ENCODE peak calls at places on chromosomes 16 and 17, in nine cellular contexts. One of them, this sample, is unnamed.

GRCh38 chr16:87414251-87414680 is 22.1 kb downstream of the MAP1LC3B start:
- DNase-seq in NCI-H1105 treated with DMSO at 0.1 percent for 48 hours: no peak
- DNase-seq in globus pallidus: no peak
- DNase-seq in stimulated activated CD8-positive, alpha-beta memory T cell treated with anti-CD3 and anti-CD28 coated beads, Interleukin-15, amount 100 ng/mL, for 24 hours: no peak
- DNase-seq in stimulated activated CD4-positive, alpha-beta T cell treated with anti-CD3 and anti-CD28 coated beads, Interleukin-12 subunit alpha, Interleukin-12 subunit beta, amount 100 ng/mL, for 4 hours: no peak
- DNase-seq in GM04503: no peak
- DNase-seq in GDM1: no peak
- DNase-seq in T-helper 17 cell: no peak
- DNase-seq in fibroblast of the conjunctiva: no peak
- DNase-seq in this sample: no peak

GRCh38 chr16:51876934-51877333 is 670.0 kb downstream of the TOX3 start:
- DNase-seq in NCI-H1105 treated with DMSO at 0.1 percent for 48 hours: no peak
- DNase-seq in globus pallidus: no peak
- DNase-seq in stimulated activated CD8-positive, alpha-beta memory T cell treated with anti-CD3 and anti-CD28 coated beads, Interleukin-15, amount 100 ng/mL, for 24 hours: no peak
- DNase-seq in stimulated activated CD4-positive, alpha-beta T cell treated with anti-CD3 and anti-CD28 coated beads, Interleukin-12 subunit alpha, Interleukin-12 subunit beta, amount 100 ng/mL, for 4 hours: no peak
- DNase-seq in GM04503: no peak
- DNase-seq in GDM1: no peak
- DNase-seq in T-helper 17 cell: no peak
- DNase-seq in fibroblast of the conjunctiva: no peak
- DNase-seq in this sample: no peak

GRCh38 chr16:29951966-29952365 is 9.9 kb upstream of the TMEM219 start:
- DNase-seq in NCI-H1105 treated with DMSO at 0.1 percent for 48 hours: no peak
- DNase-seq in globus pallidus: no peak
- DNase-seq in stimulated activated CD8-positive, alpha-beta memory T cell treated with anti-CD3 and anti-CD28 coated beads, Interleukin-15, amount 100 ng/mL, for 24 hours: no peak
- DNase-seq in stimulated activated CD4-positive, alpha-beta T cell treated with anti-CD3 and anti-CD28 coated beads, Interleukin-12 subunit alpha, Interleukin-12 subunit beta, amount 100 ng/mL, for 4 hours: no peak
- DNase-seq in GM04503: no peak
- DNase-seq in GDM1: no peak
- DNase-seq in T-helper 17 cell: no peak
- DNase-seq in fibroblast of the conjunctiva: no peak
- DNase-seq in this sample: no peak

GRCh38 chr17:48261297-48261880 is 153.8 kb downstream of the SNX11 start:
- DNase-seq in NCI-H1105 treated with DMSO at 0.1 percent for 48 hours: peak; percentile 14
- DNase-seq in globus pallidus: no peak
- DNase-seq in stimulated activated CD8-positive, alpha-beta memory T cell treated with anti-CD3 and anti-CD28 coated beads, Interleukin-15, amount 100 ng/mL, for 24 hours: no peak
- DNase-seq in stimulated activated CD4-positive, alpha-beta T cell treated with anti-CD3 and anti-CD28 coated beads, Interleukin-12 subunit alpha, Interleukin-12 subunit beta, amount 100 ng/mL, for 4 hours: no peak
- DNase-seq in GM04503: no peak
- DNase-seq in GDM1: no peak
- DNase-seq in T-helper 17 cell: no peak
- DNase-seq in fibroblast of the conjunctiva: no peak
- DNase-seq in this sample: no peak

GRCh38 chr17:49968380-49969133 is 433 bp upstream of the DLX4 start:
- DNase-seq in NCI-H1105 treated with DMSO at 0.1 percent for 48 hours: peak; percentile 85
- DNase-seq in globus pallidus: no peak
- DNase-seq in stimulated activated CD8-positive, alpha-beta memory T cell treated with anti-CD3 and anti-CD28 coated beads, Interleukin-15, amount 100 ng/mL, for 24 hours: peak; percentile 50
- DNase-seq in stimulated activated CD4-positive, alpha-beta T cell treated with anti-CD3 and anti-CD28 coated beads, Interleukin-12 subunit alpha, Interleukin-12 subunit beta, amount 100 ng/mL, for 4 hours: peak; percentile 71
- DNase-seq in GM04503: peak; percentile 28
- DNase-seq in GDM1: peak; percentile 76
- DNase-seq in T-helper 17 cell: peak; percentile 41
- DNase-seq in fibroblast of the conjunctiva: peak; percentile 37
- DNase-seq in this sample: peak; percentile 80

GRCh38 chr16:23509763-23510153 is 536 bp downstream of the GGA2 start:
- DNase-seq in NCI-H1105 treated with DMSO at 0.1 percent for 48 hours: no peak
- DNase-seq in globus pallidus: no peak
- DNase-seq in stimulated activated CD8-positive, alpha-beta memory T cell treated with anti-CD3 and anti-CD28 coated beads, Interleukin-15, amount 100 ng/mL, for 24 hours: no peak
- DNase-seq in stimulated activated CD4-positive, alpha-beta T cell treated with anti-CD3 and anti-CD28 coated beads, Interleukin-12 subunit alpha, Interleukin-12 subunit beta, amount 100 ng/mL, for 4 hours: peak; percentile 12
- DNase-seq in GM04503: no peak
- DNase-seq in GDM1: no peak
- DNase-seq in T-helper 17 cell: no peak
- DNase-seq in fibroblast of the conjunctiva: no peak
- DNase-seq in this sample: no peak

GRCh38 chr16:4523686-4524085 is 14.9 kb downstream of the CDIP1 start:
- DNase-seq in NCI-H1105 treated with DMSO at 0.1 percent for 48 hours: no peak
- DNase-seq in globus pallidus: peak; percentile 59
- DNase-seq in stimulated activated CD8-positive, alpha-beta memory T cell treated with anti-CD3 and anti-CD28 coated beads, Interleukin-15, amount 100 ng/mL, for 24 hours: no peak
- DNase-seq in stimulated activated CD4-positive, alpha-beta T cell treated with anti-CD3 and anti-CD28 coated beads, Interleukin-12 subunit alpha, Interleukin-12 subunit beta, amount 100 ng/mL, for 4 hours: no peak
- DNase-seq in GM04503: no peak
- DNase-seq in GDM1: no peak
- DNase-seq in T-helper 17 cell: no peak
- DNase-seq in fibroblast of the conjunctiva: no peak
- DNase-seq in this sample: no peak

GRCh38 chr17:41176744-41177387 is 1.2 kb downstream of the KRTAP4-2 start:
- DNase-seq in NCI-H1105 treated with DMSO at 0.1 percent for 48 hours: no peak
- DNase-seq in globus pallidus: no peak
- DNase-seq in stimulated activated CD8-positive, alpha-beta memory T cell treated with anti-CD3 and anti-CD28 coated beads, Interleukin-15, amount 100 ng/mL, for 24 hours: no peak
- DNase-seq in stimulated activated CD4-positive, alpha-beta T cell treated with anti-CD3 and anti-CD28 coated beads, Interleukin-12 subunit alpha, Interleukin-12 subunit beta, amount 100 ng/mL, for 4 hours: no peak
- DNase-seq in GM04503: no peak
- DNase-seq in GDM1: no peak
- DNase-seq in T-helper 17 cell: no peak
- DNase-seq in fibroblast of the conjunctiva: no peak
- DNase-seq in this sample: no peak

GRCh38 chr16:87931504-87931903 is 4.8 kb downstream of the CA5A start:
- DNase-seq in NCI-H1105 treated with DMSO at 0.1 percent for 48 hours: no peak
- DNase-seq in globus pallidus: no peak
- DNase-seq in stimulated activated CD8-positive, alpha-beta memory T cell treated with anti-CD3 and anti-CD28 coated beads, Interleukin-15, amount 100 ng/mL, for 24 hours: no peak
- DNase-seq in stimulated activated CD4-positive, alpha-beta T cell treated with anti-CD3 and anti-CD28 coated beads, Interleukin-12 subunit alpha, Interleukin-12 subunit beta, amount 100 ng/mL, for 4 hours: no peak
- DNase-seq in GM04503: no peak
- DNase-seq in GDM1: peak; percentile 56
- DNase-seq in T-helper 17 cell: no peak
- DNase-seq in fibroblast of the conjunctiva: no peak
- DNase-seq in this sample: peak; percentile 68

GRCh38 chr17:58913971-58914769 is 158.5 kb downstream of the PPM1E start:
- DNase-seq in NCI-H1105 treated with DMSO at 0.1 percent for 48 hours: no peak
- DNase-seq in globus pallidus: no peak
- DNase-seq in stimulated activated CD8-positive, alpha-beta memory T cell treated with anti-CD3 and anti-CD28 coated beads, Interleukin-15, amount 100 ng/mL, for 24 hours: no peak
- DNase-seq in stimulated activated CD4-positive, alpha-beta T cell treated with anti-CD3 and anti-CD28 coated beads, Interleukin-12 subunit alpha, Interleukin-12 subunit beta, amount 100 ng/mL, for 4 hours: no peak
- DNase-seq in GM04503: peak; percentile 9
- DNase-seq in GDM1: no peak
- DNase-seq in T-helper 17 cell: no peak
- DNase-seq in fibroblast of the conjunctiva: peak; percentile 78
- DNase-seq in this sample: no peak

GRCh38 chr17:45346255-45347015 is 29.6 kb upstream of the MAP3K14 start:
- DNase-seq in NCI-H1105 treated with DMSO at 0.1 percent for 48 hours: no peak
- DNase-seq in globus pallidus: peak; percentile 48
- DNase-seq in stimulated activated CD8-positive, alpha-beta memory T cell treated with anti-CD3 and anti-CD28 coated beads, Interleukin-15, amount 100 ng/mL, for 24 hours: no peak
- DNase-seq in stimulated activated CD4-positive, alpha-beta T cell treated with anti-CD3 and anti-CD28 coated beads, Interleukin-12 subunit alpha, Interleukin-12 subunit beta, amount 100 ng/mL, for 4 hours: no peak
- DNase-seq in GM04503: no peak
- DNase-seq in GDM1: no peak
- DNase-seq in T-helper 17 cell: no peak
- DNase-seq in fibroblast of the conjunctiva: no peak
- DNase-seq in this sample: no peak

GRCh38 chr17:43132117-43132516 is 7.0 kb upstream of the BRCA1 start:
- DNase-seq in NCI-H1105 treated with DMSO at 0.1 percent for 48 hours: no peak
- DNase-seq in globus pallidus: no peak
- DNase-seq in stimulated activated CD8-positive, alpha-beta memory T cell treated with anti-CD3 and anti-CD28 coated beads, Interleukin-15, amount 100 ng/mL, for 24 hours: no peak
- DNase-seq in stimulated activated CD4-positive, alpha-beta T cell treated with anti-CD3 and anti-CD28 coated beads, Interleukin-12 subunit alpha, Interleukin-12 subunit beta, amount 100 ng/mL, for 4 hours: no peak
- DNase-seq in GM04503: no peak
- DNase-seq in GDM1: no peak
- DNase-seq in T-helper 17 cell: no peak
- DNase-seq in fibroblast of the conjunctiva: no peak
- DNase-seq in this sample: no peak

GRCh38 chr17:76585649-76586593 is at the start of gene ST6GALNAC2:
- DNase-seq in NCI-H1105 treated with DMSO at 0.1 percent for 48 hours: peak; percentile 51
- DNase-seq in globus pallidus: peak; percentile 43
- DNase-seq in stimulated activated CD8-positive, alpha-beta memory T cell treated with anti-CD3 and anti-CD28 coated beads, Interleukin-15, amount 100 ng/mL, for 24 hours: no peak
- DNase-seq in stimulated activated CD4-positive, alpha-beta T cell treated with anti-CD3 and anti-CD28 coated beads, Interleukin-12 subunit alpha, Interleukin-12 subunit beta, amount 100 ng/mL, for 4 hours: no peak
- DNase-seq in GM04503: no peak
- DNase-seq in GDM1: peak; percentile 23
- DNase-seq in T-helper 17 cell: peak; percentile 33
- DNase-seq in fibroblast of the conjunctiva: no peak
- DNase-seq in this sample: peak; percentile 77

GRCh38 chr17:70313450-70313849 is 144.1 kb downstream of the KCNJ2 start:
- DNase-seq in NCI-H1105 treated with DMSO at 0.1 percent for 48 hours: no peak
- DNase-seq in globus pallidus: no peak
- DNase-seq in stimulated activated CD8-positive, alpha-beta memory T cell treated with anti-CD3 and anti-CD28 coated beads, Interleukin-15, amount 100 ng/mL, for 24 hours: no peak
- DNase-seq in stimulated activated CD4-positive, alpha-beta T cell treated with anti-CD3 and anti-CD28 coated beads, Interleukin-12 subunit alpha, Interleukin-12 subunit beta, amount 100 ng/mL, for 4 hours: no peak
- DNase-seq in GM04503: no peak
- DNase-seq in GDM1: no peak
- DNase-seq in T-helper 17 cell: no peak
- DNase-seq in fibroblast of the conjunctiva: no peak
- DNase-seq in this sample: no peak

GRCh38 chr16:85173981-85174751 is 61.9 kb upstream of the CIBAR2 start:
- DNase-seq in NCI-H1105 treated with DMSO at 0.1 percent for 48 hours: peak; percentile 33
- DNase-seq in globus pallidus: no peak
- DNase-seq in stimulated activated CD8-positive, alpha-beta memory T cell treated with anti-CD3 and anti-CD28 coated beads, Interleukin-15, amount 100 ng/mL, for 24 hours: no peak
- DNase-seq in stimulated activated CD4-positive, alpha-beta T cell treated with anti-CD3 and anti-CD28 coated beads, Interleukin-12 subunit alpha, Interleukin-12 subunit beta, amount 100 ng/mL, for 4 hours: no peak
- DNase-seq in GM04503: peak; percentile 70
- DNase-seq in GDM1: no peak
- DNase-seq in T-helper 17 cell: no peak
- DNase-seq in fibroblast of the conjunctiva: no peak
- DNase-seq in this sample: no peak

GRCh38 chr17:50318551-50319310 is 27.2 kb upstream of the XYLT2 start:
- DNase-seq in NCI-H1105 treated with DMSO at 0.1 percent for 48 hours: no peak
- DNase-seq in globus pallidus: no peak
- DNase-seq in stimulated activated CD8-positive, alpha-beta memory T cell treated with anti-CD3 and anti-CD28 coated beads, Interleukin-15, amount 100 ng/mL, for 24 hours: no peak
- DNase-seq in stimulated activated CD4-positive, alpha-beta T cell treated with anti-CD3 and anti-CD28 coated beads, Interleukin-12 subunit alpha, Interleukin-12 subunit beta, amount 100 ng/mL, for 4 hours: no peak
- DNase-seq in GM04503: no peak
- DNase-seq in GDM1: no peak
- DNase-seq in T-helper 17 cell: no peak
- DNase-seq in fibroblast of the conjunctiva: no peak
- DNase-seq in this sample: no peak

GRCh38 chr16:17194190-17194780 is 276.5 kb downstream of the XYLT1 start:
- DNase-seq in NCI-H1105 treated with DMSO at 0.1 percent for 48 hours: peak; percentile 6
- DNase-seq in globus pallidus: peak; percentile 35
- DNase-seq in stimulated activated CD8-positive, alpha-beta memory T cell treated with anti-CD3 and anti-CD28 coated beads, Interleukin-15, amount 100 ng/mL, for 24 hours: peak; percentile 48
- DNase-seq in stimulated activated CD4-positive, alpha-beta T cell treated with anti-CD3 and anti-CD28 coated beads, Interleukin-12 subunit alpha, Interleukin-12 subunit beta, amount 100 ng/mL, for 4 hours: peak; percentile 63
- DNase-seq in GM04503: no peak
- DNase-seq in GDM1: peak; percentile 21
- DNase-seq in T-helper 17 cell: peak; percentile 35
- DNase-seq in fibroblast of the conjunctiva: peak; percentile 5
- DNase-seq in this sample: no peak

GRCh38 chr17:27430882-27431491 is 25.3 kb upstream of the KSR1 start:
- DNase-seq in NCI-H1105 treated with DMSO at 0.1 percent for 48 hours: peak; percentile 12
- DNase-seq in globus pallidus: no peak
- DNase-seq in stimulated activated CD8-positive, alpha-beta memory T cell treated with anti-CD3 and anti-CD28 coated beads, Interleukin-15, amount 100 ng/mL, for 24 hours: no peak
- DNase-seq in stimulated activated CD4-positive, alpha-beta T cell treated with anti-CD3 and anti-CD28 coated beads, Interleukin-12 subunit alpha, Interleukin-12 subunit beta, amount 100 ng/mL, for 4 hours: no peak
- DNase-seq in GM04503: no peak
- DNase-seq in GDM1: no peak
- DNase-seq in T-helper 17 cell: no peak
- DNase-seq in fibroblast of the conjunctiva: no peak
- DNase-seq in this sample: no peak

GRCh38 chr17:73121513-73121912 is 29.0 kb upstream of the SLC39A11 start:
- DNase-seq in NCI-H1105 treated with DMSO at 0.1 percent for 48 hours: no peak
- DNase-seq in globus pallidus: no peak
- DNase-seq in stimulated activated CD8-positive, alpha-beta memory T cell treated with anti-CD3 and anti-CD28 coated beads, Interleukin-15, amount 100 ng/mL, for 24 hours: no peak
- DNase-seq in stimulated activated CD4-positive, alpha-beta T cell treated with anti-CD3 and anti-CD28 coated beads, Interleukin-12 subunit alpha, Interleukin-12 subunit beta, amount 100 ng/mL, for 4 hours: no peak
- DNase-seq in GM04503: no peak
- DNase-seq in GDM1: no peak
- DNase-seq in T-helper 17 cell: no peak
- DNase-seq in fibroblast of the conjunctiva: no peak
- DNase-seq in this sample: no peak

GRCh38 chr17:34639706-34640425 is 60.5 kb downstream of the TMEM132E start:
- DNase-seq in NCI-H1105 treated with DMSO at 0.1 percent for 48 hours: peak; percentile 93
- DNase-seq in globus pallidus: no peak
- DNase-seq in stimulated activated CD8-positive, alpha-beta memory T cell treated with anti-CD3 and anti-CD28 coated beads, Interleukin-15, amount 100 ng/mL, for 24 hours: no peak
- DNase-seq in stimulated activated CD4-positive, alpha-beta T cell treated with anti-CD3 and anti-CD28 coated beads, Interleukin-12 subunit alpha, Interleukin-12 subunit beta, amount 100 ng/mL, for 4 hours: no peak
- DNase-seq in GM04503: no peak
- DNase-seq in GDM1: no peak
- DNase-seq in T-helper 17 cell: no peak
- DNase-seq in fibroblast of the conjunctiva: no peak
- DNase-seq in this sample: peak; percentile 81

GRCh38 chr17:75505152-75505409 is 10.3 kb downstream of the CASKIN2 start:
- DNase-seq in NCI-H1105 treated with DMSO at 0.1 percent for 48 hours: no peak
- DNase-seq in globus pallidus: no peak
- DNase-seq in stimulated activated CD8-positive, alpha-beta memory T cell treated with anti-CD3 and anti-CD28 coated beads, Interleukin-15, amount 100 ng/mL, for 24 hours: no peak
- DNase-seq in stimulated activated CD4-positive, alpha-beta T cell treated with anti-CD3 and anti-CD28 coated beads, Interleukin-12 subunit alpha, Interleukin-12 subunit beta, amount 100 ng/mL, for 4 hours: no peak
- DNase-seq in GM04503: no peak
- DNase-seq in GDM1: no peak
- DNase-seq in T-helper 17 cell: no peak
- DNase-seq in fibroblast of the conjunctiva: no peak
- DNase-seq in this sample: no peak

This sample was measured in NCI-H345.